ENCODE peak calls at places on chromosomes 2 and 18, in four cellular contexts. Q, U, P and H are unnamed samples.

GRCh38 chr18:44750774-44751173 is 70.1 kb downstream of the SETBP1 start:
- DNase-seq in Q (no peak), U (no peak), P (no peak), H (no peak)

GRCh38 chr2:107719141-107719540 is 107.6 kb upstream of the RGPD4 start:
- DNase-seq in Q (no peak), U (no peak), P (no peak), H (no peak)

GRCh38 chr2:127086800-127087737 is 19.9 kb downstream of the BIN1 start:
- DNase-seq in Q (no peak), U (peak; percentile 88), P (peak; percentile 52), H (no peak)

GRCh38 chr2:5035134-5035533 is 657.0 kb upstream of the SOX11 start:
- DNase-seq in Q (no peak), U (no peak), P (no peak), H (no peak)

GRCh38 chr2:133518646-133519344 is 49.5 kb downstream of the NCKAP5 start:
- DNase-seq in Q (no peak), U (peak; percentile 6), P (no peak), H (no peak)

GRCh38 chr2:134988994-134989605 is 58.1 kb downstream of the MAP3K19 start:
- DNase-seq in Q (peak; percentile 18), U (peak; percentile 50), P (no peak), H (peak; percentile 57)

GRCh38 chr18:55351220-55351619 is 236.8 kb downstream of the TCF4 start:
- DNase-seq in Q (no peak), U (peak; percentile 52), P (no peak), H (no peak)

GRCh38 chr2:217539126-217539525 is 463.7 kb downstream of the TNS1 start:
- DNase-seq in Q (no peak), U (no peak), P (no peak), H (no peak)

GRCh38 chr18:26454616-26455015 is 93.7 kb downstream of the KCTD1 start:
- DNase-seq in Q (no peak), U (no peak), P (no peak), H (no peak)

GRCh38 chr2:159445307-159445706 is 158.8 kb upstream of the WDSUB1 start:
- DNase-seq in Q (no peak), U (no peak), P (no peak), H (peak; percentile 35)

GRCh38 chr2:153196378-153197058 is 282.0 kb downstream of the RPRM start:
- DNase-seq in Q (no peak), U (no peak), P (no peak), H (no peak)

GRCh38 chr2:8543412-8544167 is 138.3 kb upstream of the ID2 start:
- DNase-seq in Q (no peak), U (peak; percentile 90), P (peak; percentile 60), H (peak; percentile 65)

GRCh38 chr2:157684940-157685466 is 56.3 kb upstream of the ACVR1C start:
- DNase-seq in Q (no peak), U (no peak), P (no peak), H (no peak)

GRCh38 chr2:175004980-175005832 is at the start of gene CHN1:
- DNase-seq in Q (no peak), U (peak; percentile 69), P (peak; percentile 46), H (peak; percentile 76)

GRCh38 chr2:39492095-39492590 is 55.1 kb upstream of the MAP4K3 start:
- DNase-seq in Q (no peak), U (peak; percentile 98), P (peak; percentile 46), H (peak; percentile 5)

GRCh38 chr2:107721581-107721980 is 105.1 kb upstream of the RGPD4 start:
- DNase-seq in Q (no peak), U (no peak), P (no peak), H (no peak)

GRCh38 chr2:28601612-28602011 is 105.8 kb downstream of the PLB1 start:
- DNase-seq in Q (no peak), U (no peak), P (no peak), H (no peak)

GRCh38 chr2:28602751-28603639 is 107.1 kb downstream of the PLB1 start:
- DNase-seq in Q (no peak), U (no peak), P (no peak), H (no peak)

GRCh38 chr2:28598484-28598883 is 102.6 kb downstream of the PLB1 start:
- DNase-seq in Q (no peak), U (no peak), P (no peak), H (no peak)

GRCh38 chr2:28602136-28602660 is 106.3 kb downstream of the PLB1 start:
- DNase-seq in Q (no peak), U (no peak), P (no peak), H (no peak)

DNA sequence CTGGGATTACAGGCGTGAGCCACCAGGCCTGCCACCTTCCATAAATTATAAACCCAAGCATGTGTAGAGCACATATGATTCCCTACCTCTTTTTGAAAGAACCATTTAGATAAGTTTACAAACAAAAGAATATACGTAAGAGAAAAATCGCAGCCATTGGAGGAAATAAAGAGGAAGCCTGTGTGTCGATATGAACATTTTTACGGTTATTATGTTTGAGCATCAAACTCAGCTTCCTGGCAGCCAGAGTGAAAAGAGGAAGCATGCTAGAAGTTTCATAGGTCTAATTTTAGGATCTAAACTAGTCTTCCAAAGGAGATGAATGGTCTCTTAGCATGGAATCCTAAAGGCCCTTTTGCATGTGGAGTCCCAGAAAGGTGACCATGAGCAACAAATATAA is 104.3 kb downstream of the PLB1 start:
- DNase-seq in Q (no peak), U (no peak), P (no peak), H (no peak)
- TF ChIP-seq POLR2A in Q (no peak), U (no peak), P (no peak), H (no peak)

GRCh38 chr2:27752551-27753237 is 18.8 kb upstream of the MRPL33 start:
- DNase-seq in Q (no peak), U (no peak), P (no peak), H (no peak)
- TF ChIP-seq POLR2A in Q (no peak), U (no peak), P (peak; percentile 20), H (no peak)

DNA sequence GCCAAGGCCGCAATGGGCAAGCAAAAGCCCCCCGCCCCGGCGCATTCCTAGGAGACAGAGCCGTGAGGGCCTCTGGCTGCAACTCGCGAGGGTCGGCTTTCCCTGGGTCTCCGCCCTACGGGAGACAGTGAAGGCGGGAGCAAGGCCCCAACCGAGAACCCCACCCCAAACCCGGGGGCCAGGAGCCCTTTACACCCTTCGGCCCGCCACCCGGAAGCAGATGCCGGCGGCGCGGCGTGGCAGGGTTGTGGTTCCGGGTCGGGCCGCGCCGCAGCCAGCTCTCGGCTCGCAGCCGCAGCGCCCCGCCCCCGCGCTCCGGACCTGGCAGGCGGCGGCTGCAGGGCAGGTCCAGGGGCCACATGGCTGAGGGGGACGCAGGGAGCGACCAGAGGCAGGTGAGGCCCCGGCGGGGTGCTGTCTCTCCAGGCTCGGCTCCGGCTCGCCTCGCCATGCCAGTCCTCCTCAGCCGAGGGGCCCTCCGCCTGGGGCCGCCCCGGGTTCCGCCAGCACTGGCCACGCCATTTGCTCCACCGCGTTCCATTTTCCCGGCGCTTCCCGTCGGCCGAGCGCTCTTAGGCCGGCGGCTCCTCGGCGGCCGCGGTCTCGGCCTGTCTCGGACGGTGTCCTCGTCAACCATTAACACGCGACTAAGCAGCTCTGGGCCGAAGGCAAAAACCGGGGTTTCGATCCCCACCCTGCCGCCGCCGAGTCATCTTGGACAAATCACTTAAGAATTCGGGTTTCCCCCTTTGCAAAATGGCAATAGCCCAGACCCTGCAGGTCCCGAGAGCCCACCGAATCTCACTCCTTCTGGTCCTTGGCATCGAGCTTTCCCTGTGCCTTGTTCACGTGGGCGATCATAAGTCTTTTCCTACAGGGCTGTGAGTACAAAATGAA is at the start of gene IMPACT:
- DNase-seq in Q (peak; percentile 54), U (peak; percentile 72), P (peak; percentile 77), H (peak; percentile 92)
- TF ChIP-seq POLR2A in Q (peak; percentile 79), U (peak; percentile 62), P (peak; percentile 44), H (peak; percentile 76)

GRCh38 chr2:85325466-85325811 is 2.4 kb downstream of the TGOLN2 start:
- DNase-seq in Q (no peak), U (no peak), P (no peak), H (no peak)

GRCh38 chr2:85324639-85325465 is 2.9 kb downstream of the TGOLN2 start:
- DNase-seq in Q (no peak), U (peak; percentile 35), P (no peak), H (no peak)

GRCh38 chr2:85326406-85326945 is 1.3 kb downstream of the TGOLN2 start:
- DNase-seq in Q (no peak), U (peak; percentile 43), P (peak; percentile 50), H (peak; percentile 76)

GRCh38 chr2:85319811-85320210 is 8.0 kb downstream of the TGOLN2 start:
- DNase-seq in Q (no peak), U (no peak), P (no peak), H (no peak)

GRCh38 chr2:85323351-85323987 is 4.3 kb downstream of the TGOLN2 start:
- DNase-seq in Q (no peak), U (no peak), P (no peak), H (no peak)
- TF ChIP-seq POLR2A in Q (no peak), U (no peak), P (no peak), H (no peak)

DNA sequence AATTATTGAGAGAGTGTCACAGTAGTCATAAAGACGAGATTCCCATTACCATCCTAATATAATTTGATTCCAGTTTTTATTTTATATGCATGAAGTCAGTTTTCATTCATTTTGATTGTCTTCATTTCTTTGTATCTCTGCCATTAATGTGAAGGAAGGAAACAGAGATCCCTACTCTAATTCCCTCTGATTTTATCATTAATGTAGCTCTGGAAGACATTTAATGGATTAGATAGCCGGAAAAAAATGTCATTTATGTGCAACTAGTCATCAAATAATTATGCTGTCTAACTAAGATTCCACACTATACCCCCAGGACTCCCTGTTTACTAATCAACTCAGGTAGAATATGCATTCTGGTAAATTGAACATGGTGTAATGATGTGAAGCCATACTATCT is 19.9 kb downstream of the RHBDD1 start:
- DNase-seq in Q (no peak), U (no peak), P (no peak), H (no peak)
- TF ChIP-seq POLR2A in Q (no peak), U (no peak), P (no peak), H (no peak)